ENCODE peak calls at places on chromosome 9, in five cellular contexts. P is hippocampal formation, X is ascending aorta, J is stomach, U is NCI-H774. S is an unnamed sample.

GRCh38 chr9:77375956-77376532 is 198.7 kb downstream of the VPS13A start:
- DNase-seq in P (no peak), X (no peak), J (no peak), U (no peak), S (no peak)

GRCh38 chr9:75914936-75915335 is 24.5 kb downstream of the PCSK5 start:
- DNase-seq in P (no peak), X (no peak), J (no peak), U (no peak), S (no peak)

GRCh38 chr9:136646827-136647711 is 15.6 kb upstream of the EGFL7 start:
- DNase-seq in P (no peak), X (no peak), J (no peak), U (no peak), S (no peak)

GRCh38 chr9:69590241-69590640 is 81.9 kb downstream of the APBA1 start:
- DNase-seq in P (peak; percentile 29), X (no peak), J (no peak), U (no peak), S (no peak)

GRCh38 chr9:136536051-136536720 is 9.7 kb downstream of the NOTCH1 start:
- DNase-seq in P (no peak), X (no peak), J (no peak), U (no peak), S (no peak)

GRCh38 chr9:69086312-69086711 is 50.8 kb downstream of the FXN start:
- DNase-seq in P (no peak), X (no peak), J (no peak), U (no peak), S (no peak)

GRCh38 chr9:33435821-33436277 is 11.5 kb downstream of the AQP3 start:
- DNase-seq in P (no peak), X (no peak), J (no peak), U (no peak), S (no peak)

GRCh38 chr9:106860731-106861584 is 2.0 kb upstream of the ZNF462 start:
- DNase-seq in P (no peak), X (no peak), J (no peak), U (no peak), S (no peak)

GRCh38 chr9:123544007-123544827 is 188.2 kb downstream of the CRB2 start:
- DNase-seq in P (peak; percentile 56), X (no peak), J (no peak), U (peak; percentile 45), S (no peak)

GRCh38 chr9:37390759-37391158 is 31.7 kb upstream of the GRHPR start:
- DNase-seq in P (no peak), X (no peak), J (peak; percentile 67), U (no peak), S (no peak)

GRCh38 chr9:33687779-33688178 is 107.6 kb upstream of the PRSS3 start:
- DNase-seq in P (no peak), X (no peak), J (no peak), U (peak; percentile 6), S (no peak)

GRCh38 chr9:89476546-89476945 is 21.4 kb downstream of the SEMA4D start:
- DNase-seq in P (no peak), X (no peak), J (no peak), U (no peak), S (no peak)

GRCh38 chr9:79213417-79214125 is 358.2 kb upstream of the TLE4 start:
- DNase-seq in P (no peak), X (no peak), J (no peak), U (no peak), S (no peak)

GRCh38 chr9:93686880-93687236 is 110.5 kb downstream of the PHF2 start:
- DNase-seq in P (no peak), X (no peak), J (no peak), U (no peak), S (no peak)

GRCh38 chr9:121607434-121608248 is 43.8 kb upstream of the DAB2IP start:
- DNase-seq in P (no peak), X (peak; percentile 71), J (no peak), U (no peak), S (peak; percentile 36)

GRCh38 chr9:13786131-13786530 is 506.6 kb upstream of the MPDZ start:
- DNase-seq in P (no peak), X (no peak), J (no peak), U (no peak), S (no peak)

GRCh38 chr9:32869404-32869803 is 86.1 kb downstream of the TMEM215 start:
- DNase-seq in P (no peak), X (no peak), J (no peak), U (no peak), S (no peak)

GRCh38 chr9:82140471-82140870 is 151.9 kb downstream of the SPATA31D1 start:
- DNase-seq in P (no peak), X (no peak), J (no peak), U (no peak), S (no peak)

GRCh38 chr9:31612336-31613030 is 772.0 kb upstream of the ACO1 start:
- DNase-seq in P (no peak), X (no peak), J (no peak), U (no peak), S (no peak)

GRCh38 chr9:14652729-14653377 is 40.4 kb downstream of the ZDHHC21 start:
- DNase-seq in P (peak; percentile 59), X (no peak), J (no peak), U (peak; percentile 11), S (no peak)

GRCh38 chr9:2461886-2462285 is 159.7 kb upstream of the VLDLR start:
- DNase-seq in P (no peak), X (no peak), J (no peak), U (no peak), S (no peak)

GRCh38 chr9:77587036-77587435 is 61.1 kb downstream of the GNA14 start:
- DNase-seq in P (no peak), X (no peak), J (no peak), U (no peak), S (no peak)

GRCh38 chr9:26262431-26262830 is 584.2 kb upstream of the TUSC1 start:
- DNase-seq in P (no peak), X (no peak), J (no peak), U (no peak), S (no peak)

GRCh38 chr9:136242908-136243525 is 2.6 kb downstream of the QSOX2 start:
- DNase-seq in P (no peak), X (no peak), J (no peak), U (no peak), S (no peak)

GRCh38 chr9:94281101-94281500 is 22.0 kb downstream of the ZNF169 start:
- DNase-seq in P (no peak), X (no peak), J (no peak), U (no peak), S (no peak)

GRCh38 chr9:134325096-134325812 is 1.0 kb upstream of the RXRA start:
- DNase-seq in P (no peak), X (no peak), J (peak; percentile 68), U (no peak), S (no peak)

GRCh38 chr9:73183917-73184861 is 32.5 kb downstream of the ANXA1 start:
- DNase-seq in P (peak; percentile 62), X (no peak), J (no peak), U (peak; percentile 23), S (no peak)

GRCh38 chr9:98743818-98744611 is 35.3 kb upstream of the GABBR2 start:
- DNase-seq in P (no peak), X (no peak), J (no peak), U (no peak), S (no peak)

GRCh38 chr9:125277411-125277810 is 15.8 kb downstream of the GAPVD1 start:
- DNase-seq in P (no peak), X (no peak), J (no peak), U (no peak), S (no peak)

GRCh38 chr9:133086894-133087293 is 25.1 kb downstream of the CEL start:
- DNase-seq in P (no peak), X (no peak), J (no peak), U (no peak), S (no peak)

GRCh38 chr9:19720374-19720773 is 68.5 kb downstream of the SLC24A2 start:
- DNase-seq in P (no peak), X (no peak), J (no peak), U (no peak), S (no peak)

GRCh38 chr9:123267481-123268239 is 726 bp downstream of the STRBP start:
- DNase-seq in P (no peak), X (no peak), J (peak; percentile 32), U (no peak), S (no peak)

GRCh38 chr9:36960575-36960955 is 73.5 kb downstream of the PAX5 start:
- DNase-seq in P (no peak), X (no peak), J (no peak), U (no peak), S (no peak)

GRCh38 chr9:79829566-79830347 is 258.0 kb downstream of the TLE4 start:
- DNase-seq in P (peak; percentile 50), X (no peak), J (no peak), U (no peak), S (no peak)

GRCh38 chr9:92774274-92774673 is 9.6 kb upstream of the BICD2 start:
- DNase-seq in P (no peak), X (peak; percentile 18), J (no peak), U (no peak), S (no peak)

GRCh38 chr9:128505414-128505765 is 871 bp downstream of the GLE1 start:
- DNase-seq in P (no peak), X (no peak), J (no peak), U (no peak), S (no peak)

GRCh38 chr9:80649001-80649420 is 1040.3 kb downstream of the TLE1 start:
- DNase-seq in P (no peak), X (peak; percentile 80), J (no peak), U (no peak), S (no peak)

GRCh38 chr9:8679405-8679951 is 879.9 kb upstream of the DMAC1 start:
- DNase-seq in P (peak; percentile 63), X (no peak), J (no peak), U (no peak), S (no peak)

GRCh38 chr9:116322521-116322920 is 168.9 kb downstream of the PAPPA start:
- DNase-seq in P (no peak), X (no peak), J (no peak), U (no peak), S (no peak)